ENCODE peak calls at places on chromosomes 5 and 9, in five cellular contexts. P is effector memory CD4-positive, alpha-beta T cell; H is SHP77; X is stimulated activated CD8-positive, alpha-beta memory T cell treated with anti-CD3 and anti-CD28 coated beads, Interleukin-4, amount 100 ng/mL, for 1 hour; E is AG09309. V is an unnamed sample.

GRCh38 chr5:128472032-128472431 is 66.0 kb downstream of the FBN2 start:
- DNase-seq in P (no peak), H (no peak), X (no peak), E (no peak), V (no peak)

GRCh38 chr5:22470408-22470807 is 382.7 kb downstream of the CDH12 start:
- DNase-seq in P (no peak), H (no peak), X (no peak), E (no peak), V (no peak)

GRCh38 chr9:100308965-100309564 is 43.7 kb downstream of the TEX10 start:
- DNase-seq in P (no peak), H (no peak), X (no peak), E (no peak), V (no peak)

GRCh38 chr5:40089269-40089668 is 590.4 kb upstream of the PTGER4 start:
- DNase-seq in P (no peak), H (no peak), X (no peak), E (no peak), V (no peak)

GRCh38 chr5:156825688-156826087 is 24.4 kb upstream of the PPP1R2B start:
- DNase-seq in P (no peak), H (no peak), X (no peak), E (no peak), V (no peak)

GRCh38 chr9:134783699-134784039 is 96.9 kb upstream of the FCN2 start:
- DNase-seq in P (no peak), H (no peak), X (no peak), E (no peak), V (no peak)

GRCh38 chr9:129334744-129335080 is 156.7 kb upstream of the IER5L start:
- DNase-seq in P (no peak), H (no peak), X (no peak), E (no peak), V (no peak)

GRCh38 chr5:156128026-156128425 is 198.9 kb upstream of the SGCD start:
- DNase-seq in P (no peak), H (no peak), X (no peak), E (peak; percentile 5), V (no peak)

GRCh38 chr5:176738851-176739250 is 71.5 kb upstream of the UNC5A start:
- DNase-seq in P (no peak), H (no peak), X (no peak), E (no peak), V (no peak)

GRCh38 chr5:143370440-143370839 is 33.0 kb downstream of the NR3C1 start:
- DNase-seq in P (no peak), H (no peak), X (no peak), E (no peak), V (no peak)

GRCh38 chr5:17952231-17952630 is 318.0 kb downstream of the TAF11L14 start:
- DNase-seq in P (no peak), H (no peak), X (no peak), E (no peak), V (no peak)

GRCh38 chr5:43121565-43122484 is 1.1 kb downstream of the ZNF131 start:
- DNase-seq in P (no peak), H (peak; percentile 55), X (no peak), E (peak; percentile 8), V (no peak)

V was measured in NCI-H774.